ENCODE peak calls at places on chromosomes 4 and X, in five cellular contexts. W is heart left ventricle, N is upper lobe of right lung, X is GM13977, D is sciatic nerve. U is an unnamed sample.

GRCh38 chr4:165502919-165503907 is 124.4 kb downstream of the CPE start:
- DNase-seq in X (peak), W (no peak), N (no peak), D (no peak), U (no peak)

GRCh38 chr4:91127891-91128290 is 1000.7 kb downstream of the CCSER1 start:
- DNase-seq in D (no peak), W (no peak), N (no peak), X (no peak), U (no peak)

GRCh38 chr4:41856797-41857196 is 78.4 kb upstream of the TMEM33 start:
- DNase-seq in D (no peak), N (no peak), X (no peak), W (no peak), U (no peak)

GRCh38 chr4:120922390-120923200 is at the start of gene PRDM5:
- DNase-seq in W (peak), X (peak), N (peak), D (peak), U (peak)

GRCh38 chr4:42673084-42673429 is 16.2 kb upstream of the ATP8A1 start:
- DNase-seq in D (no peak), N (peak), W (peak), X (no peak), U (no peak)

GRCh38 chr4:173434226-173434625 is 35.3 kb upstream of the SCRG1 start:
- DNase-seq in N (no peak), W (no peak), D (no peak), X (no peak), U (no peak)

GRCh38 chrX:21757960-21758359 is at the start of gene SMPX:
- DNase-seq in N (no peak), X (no peak), D (no peak), W (peak), U (no peak)

GRCh38 chr4:3409571-3410091 is 32.1 kb upstream of the HGFAC start:
- DNase-seq in W (peak), D (peak), N (peak), X (no peak), U (no peak)

GRCh38 chrX:110588853-110589252 is 206.8 kb downstream of the CHRDL1 start:
- DNase-seq in D (no peak), W (no peak), X (no peak), N (no peak), U (no peak)

GRCh38 chr4:25783943-25784342 is 78.8 kb downstream of the SEL1L3 start:
- DNase-seq in W (no peak), D (no peak), N (no peak), X (no peak), U (no peak)

GRCh38 chr4:172650758-172651495 is 517.7 kb upstream of the GALNT7 start:
- DNase-seq in W (no peak), D (no peak), N (no peak), X (no peak), U (no peak)

U was measured in GM06990.